ENCODE peak calls at places on chromosomes 6 and 20, in four cellular contexts. One of them, this sample, is unnamed.

GRCh38 chr20:3560578-3560977 is 89.8 kb downstream of the ATRN start:
- DNase-seq in heart right ventricle: no peak
- DNase-seq in AG04449: no peak
- DNase-seq in endothelial cell of umbilical vein: no peak
- DNase-seq in this sample: peak; percentile 5

GRCh38 chr6:131966443-131966842 is 15.3 kb upstream of the CCN2 start:
- DNase-seq in heart right ventricle: no peak
- DNase-seq in AG04449: no peak
- DNase-seq in endothelial cell of umbilical vein: no peak
- DNase-seq in this sample: peak; percentile 86

GRCh38 chr6:15474196-15474595 is 188.6 kb downstream of the DTNBP1 start:
- DNase-seq in heart right ventricle: no peak
- DNase-seq in endothelial cell of umbilical vein: no peak
- DNase-seq in AG04449: no peak
- DNase-seq in this sample: peak; percentile 39

GRCh38 chr20:42641886-42642285 is 547.8 kb downstream of the PTPRT start:
- DNase-seq in AG04449: no peak
- DNase-seq in heart right ventricle: no peak
- DNase-seq in endothelial cell of umbilical vein: no peak
- DNase-seq in this sample: no peak

GRCh38 chr20:19735446-19735845 is 22.6 kb upstream of the RIN2 start:
- DNase-seq in AG04449: no peak
- DNase-seq in heart right ventricle: peak; percentile 65
- DNase-seq in endothelial cell of umbilical vein: peak; percentile 94
- DNase-seq in this sample: peak; percentile 96

GRCh38 chr6:36131517-36132220 is 1.4 kb downstream of the MAPK13 start:
- DNase-seq in AG04449: no peak
- DNase-seq in heart right ventricle: no peak
- DNase-seq in endothelial cell of umbilical vein: peak; percentile 99
- DNase-seq in this sample: peak; percentile 67

GRCh38 chr6:21263531-21264287 is 329.8 kb upstream of the SOX4 start:
- DNase-seq in endothelial cell of umbilical vein: no peak
- DNase-seq in AG04449: no peak
- DNase-seq in heart right ventricle: no peak
- DNase-seq in this sample: peak; percentile 89

GRCh38 chr6:15479761-15480160 is 183.1 kb downstream of the DTNBP1 start:
- DNase-seq in heart right ventricle: no peak
- DNase-seq in endothelial cell of umbilical vein: peak; percentile 72
- DNase-seq in AG04449: no peak
- DNase-seq in this sample: peak; percentile 99

GRCh38 chr20:55530763-55531162 is 474.6 kb downstream of the CBLN4 start:
- DNase-seq in heart right ventricle: no peak
- DNase-seq in AG04449: no peak
- DNase-seq in endothelial cell of umbilical vein: no peak
- DNase-seq in this sample: no peak

GRCh38 chr6:34657037-34657306 is 39.6 kb downstream of the ILRUN start:
- DNase-seq in heart right ventricle: no peak
- DNase-seq in AG04449: peak; percentile 28
- DNase-seq in endothelial cell of umbilical vein: no peak
- DNase-seq in this sample: no peak

GRCh38 chr6:76633259-76633658 is 560.8 kb upstream of the IMPG1 start:
- DNase-seq in endothelial cell of umbilical vein: no peak
- DNase-seq in heart right ventricle: no peak
- DNase-seq in AG04449: no peak
- DNase-seq in this sample: peak; percentile 9

GRCh38 chr6:19137419-19138035 is 699.6 kb upstream of the ID4 start:
- DNase-seq in heart right ventricle: no peak
- DNase-seq in endothelial cell of umbilical vein: no peak
- DNase-seq in AG04449: no peak
- DNase-seq in this sample: no peak

GRCh38 chr6:137261393-137262154 is 42.4 kb upstream of the IFNGR1 start:
- DNase-seq in endothelial cell of umbilical vein: peak; percentile 58
- DNase-seq in heart right ventricle: no peak
- DNase-seq in AG04449: no peak
- DNase-seq in this sample: peak; percentile 79

GRCh38 chr20:54165014-54165413 is 8.8 kb downstream of the CYP24A1 start:
- DNase-seq in endothelial cell of umbilical vein: no peak
- DNase-seq in heart right ventricle: no peak
- DNase-seq in AG04449: no peak
- DNase-seq in this sample: no peak

GRCh38 chr6:149433901-149434300 is 33.8 kb downstream of the SUMO4 start:
- DNase-seq in heart right ventricle: no peak
- DNase-seq in AG04449: no peak
- DNase-seq in endothelial cell of umbilical vein: no peak
- DNase-seq in this sample: no peak

GRCh38 chr20:49747707-49748524 is 34.2 kb upstream of the B4GALT5 start:
- DNase-seq in AG04449: no peak
- DNase-seq in heart right ventricle: peak; percentile 89
- DNase-seq in endothelial cell of umbilical vein: peak; percentile 69
- DNase-seq in this sample: peak; percentile 53

GRCh38 chr6:34650823-34651222 is 45.7 kb downstream of the ILRUN start:
- DNase-seq in AG04449: no peak
- DNase-seq in endothelial cell of umbilical vein: no peak
- DNase-seq in heart right ventricle: no peak
- DNase-seq in this sample: no peak

GRCh38 chr6:166417285-166417691 is 34.5 kb upstream of the MPC1 start:
- DNase-seq in AG04449: no peak
- DNase-seq in heart right ventricle: no peak
- DNase-seq in endothelial cell of umbilical vein: no peak
- DNase-seq in this sample: no peak

GRCh38 chr6:2733324-2733723 is 17.4 kb downstream of the MYLK4 start:
- DNase-seq in heart right ventricle: peak; percentile 42
- DNase-seq in endothelial cell of umbilical vein: no peak
- DNase-seq in AG04449: no peak
- DNase-seq in this sample: no peak

GRCh38 chr6:84021625-84022024 is 11.9 kb upstream of the MRAP2 start:
- DNase-seq in heart right ventricle: no peak
- DNase-seq in endothelial cell of umbilical vein: no peak
- DNase-seq in AG04449: no peak
- DNase-seq in this sample: no peak

GRCh38 chr6:136371951-136372350 is 82.3 kb upstream of the BCLAF1 start:
- DNase-seq in AG04449: no peak
- DNase-seq in endothelial cell of umbilical vein: no peak
- DNase-seq in heart right ventricle: no peak
- DNase-seq in this sample: no peak

GRCh38 chr6:45681860-45682488 is 304.2 kb upstream of the SUPT3H start:
- DNase-seq in AG04449: no peak
- DNase-seq in endothelial cell of umbilical vein: no peak
- DNase-seq in heart right ventricle: no peak
- DNase-seq in this sample: peak; percentile 38

GRCh38 chr20:21505161-21505809 is 8.6 kb downstream of the NKX2-2 start:
- DNase-seq in heart right ventricle: peak; percentile 66
- DNase-seq in AG04449: no peak
- DNase-seq in endothelial cell of umbilical vein: peak; percentile 45
- DNase-seq in this sample: peak; percentile 48

GRCh38 chr6:162056745-162057144 is 670.8 kb downstream of the PRKN start:
- DNase-seq in AG04449: no peak
- DNase-seq in heart right ventricle: peak; percentile 18
- DNase-seq in endothelial cell of umbilical vein: no peak
- DNase-seq in this sample: no peak

GRCh38 chr20:63435552-63435951 is 36.9 kb downstream of the KCNQ2 start:
- DNase-seq in endothelial cell of umbilical vein: no peak
- DNase-seq in AG04449: no peak
- DNase-seq in heart right ventricle: no peak
- DNase-seq in this sample: no peak

GRCh38 chr6:139124887-139125672 is 9.8 kb upstream of the HECA start:
- DNase-seq in endothelial cell of umbilical vein: peak; percentile 26
- DNase-seq in AG04449: no peak
- DNase-seq in heart right ventricle: peak; percentile 42
- DNase-seq in this sample: peak; percentile 80

GRCh38 chr6:17656092-17656491 is 50.6 kb downstream of the NUP153 start:
- DNase-seq in endothelial cell of umbilical vein: no peak
- DNase-seq in heart right ventricle: no peak
- DNase-seq in AG04449: no peak
- DNase-seq in this sample: peak; percentile 66

GRCh38 chr6:99779631-99780555 is 173.3 kb downstream of the PRDM13 start:
- DNase-seq in AG04449: no peak
- DNase-seq in heart right ventricle: no peak
- DNase-seq in endothelial cell of umbilical vein: no peak
- DNase-seq in this sample: no peak

GRCh38 chr6:37725967-37726366 is 28.3 kb upstream of the MDGA1 start:
- DNase-seq in AG04449: no peak
- DNase-seq in heart right ventricle: no peak
- DNase-seq in endothelial cell of umbilical vein: no peak
- DNase-seq in this sample: no peak

GRCh38 chr6:90025418-90026089 is 131.3 kb downstream of the GJA10 start:
- DNase-seq in heart right ventricle: no peak
- DNase-seq in AG04449: peak; percentile 73
- DNase-seq in endothelial cell of umbilical vein: no peak
- DNase-seq in this sample: peak; percentile 87

GRCh38 chr20:17536944-17537444 is 5.8 kb upstream of the BFSP1 start:
- DNase-seq in AG04449: no peak
- DNase-seq in heart right ventricle: peak; percentile 26
- DNase-seq in endothelial cell of umbilical vein: peak; percentile 86
- DNase-seq in this sample: peak; percentile 83

GRCh38 chr20:32018269-32019155 is 8.3 kb downstream of the CCM2L start:
- DNase-seq in heart right ventricle: peak; percentile 64
- DNase-seq in AG04449: no peak
- DNase-seq in endothelial cell of umbilical vein: peak; percentile 66
- DNase-seq in this sample: peak; percentile 34

GRCh38 chr20:44485078-44485829 is 9.6 kb downstream of the TTPAL start:
- DNase-seq in heart right ventricle: no peak
- DNase-seq in AG04449: no peak
- DNase-seq in endothelial cell of umbilical vein: no peak
- DNase-seq in this sample: no peak

DNA sequence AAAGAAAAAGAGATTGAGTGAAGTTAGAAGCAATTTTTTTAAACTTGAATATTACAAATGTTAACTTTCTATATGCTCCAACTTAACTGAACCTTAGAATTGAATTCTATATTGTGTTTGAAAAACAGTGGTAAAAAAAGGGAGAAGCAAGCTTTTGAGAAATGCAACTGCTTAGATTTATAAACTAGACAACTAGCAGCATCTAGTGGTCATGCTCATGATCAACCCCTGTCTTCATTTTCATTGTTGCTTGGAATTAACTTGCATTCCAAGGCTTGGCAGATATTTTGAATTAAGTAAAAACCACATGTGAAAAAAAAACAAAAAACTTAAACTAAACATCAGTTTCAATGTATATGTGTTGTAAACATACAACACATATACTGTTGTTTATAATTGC is 113.1 kb downstream of the C6orf58 start:
- DNase-seq in heart right ventricle: no peak
- DNase-seq in endothelial cell of umbilical vein: peak; percentile 3
- DNase-seq in AG04449: no peak
- DNase-seq in this sample: peak; percentile 32
- TF ChIP-seq CTCF in heart right ventricle: no peak
- TF ChIP-seq CTCF in endothelial cell of umbilical vein: peak; percentile 10
- TF ChIP-seq CTCF in AG04449: peak; percentile 45
- TF ChIP-seq CTCF in this sample: peak; percentile 51

GRCh38 chr6:63882208-63882607 is 246.6 kb downstream of the PHF3 start:
- DNase-seq in AG04449: no peak
- DNase-seq in heart right ventricle: no peak
- DNase-seq in endothelial cell of umbilical vein: no peak
- DNase-seq in this sample: no peak
- TF ChIP-seq CTCF in AG04449: no peak
- TF ChIP-seq CTCF in heart right ventricle: no peak
- TF ChIP-seq CTCF in endothelial cell of umbilical vein: no peak
- TF ChIP-seq CTCF in this sample: no peak

DNA sequence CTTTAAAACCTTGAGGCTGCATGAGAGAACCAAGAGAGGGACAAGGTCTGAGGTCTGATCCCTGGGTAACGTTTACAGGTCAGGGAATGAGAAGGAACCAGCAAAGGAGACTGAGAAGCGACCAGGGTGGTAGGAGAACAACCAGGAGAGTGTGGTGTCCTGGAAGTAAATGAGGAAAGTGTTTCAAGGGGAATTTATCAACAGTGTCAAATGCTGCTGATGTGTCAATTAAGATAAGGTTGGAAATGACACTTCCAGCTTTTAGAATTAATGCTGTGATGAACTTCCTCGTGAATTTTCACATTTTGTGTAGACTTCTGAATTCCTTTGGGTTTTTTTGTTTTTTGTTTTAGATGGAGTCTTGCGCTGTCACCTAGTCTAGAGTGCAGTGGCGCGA is 83.7 kb downstream of the CNBD2 start:
- DNase-seq in endothelial cell of umbilical vein: no peak
- DNase-seq in heart right ventricle: no peak
- DNase-seq in AG04449: no peak
- DNase-seq in this sample: no peak
- TF ChIP-seq CTCF in endothelial cell of umbilical vein: no peak
- TF ChIP-seq CTCF in heart right ventricle: no peak
- TF ChIP-seq CTCF in AG04449: no peak
- TF ChIP-seq CTCF in this sample: no peak

DNA sequence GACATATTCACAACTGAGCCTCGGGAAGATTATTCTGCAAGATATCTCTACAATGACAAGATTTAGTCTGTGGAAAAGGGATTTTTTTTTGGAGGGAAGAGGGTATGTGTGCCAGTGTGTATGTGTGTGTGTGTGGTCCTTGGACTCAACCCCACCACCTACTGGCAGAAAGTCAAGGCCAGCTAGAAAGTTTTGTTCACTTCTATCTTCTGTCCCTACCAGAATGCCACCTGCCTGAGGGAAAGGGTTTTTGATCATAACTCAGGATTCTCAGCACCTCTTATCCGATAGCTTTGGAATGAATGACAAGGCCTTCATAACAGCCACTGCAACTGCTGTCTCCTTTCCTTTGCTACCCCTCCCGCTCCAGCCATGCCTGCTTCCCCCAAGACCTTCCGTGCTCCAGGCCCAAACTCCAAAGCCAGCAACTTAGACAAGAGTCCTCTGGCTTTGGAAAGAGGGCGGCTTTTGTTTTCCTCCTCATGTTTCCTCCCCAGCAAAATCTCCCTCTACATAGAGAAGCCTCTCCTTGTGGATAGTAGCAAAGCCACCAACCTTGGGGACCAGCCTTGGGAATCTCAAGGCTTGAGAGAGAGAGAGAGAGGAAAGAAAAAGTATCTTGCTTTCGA is 18.6 kb downstream of the BTN3A1 start:
- DNase-seq in heart right ventricle: peak; percentile 13
- DNase-seq in endothelial cell of umbilical vein: peak; percentile 54
- DNase-seq in AG04449: no peak
- DNase-seq in this sample: peak; percentile 43
- TF ChIP-seq CTCF in heart right ventricle: no peak
- TF ChIP-seq CTCF in endothelial cell of umbilical vein: peak; percentile 26
- TF ChIP-seq CTCF in AG04449: peak; percentile 39
- TF ChIP-seq CTCF in this sample: peak; percentile 29

DNA sequence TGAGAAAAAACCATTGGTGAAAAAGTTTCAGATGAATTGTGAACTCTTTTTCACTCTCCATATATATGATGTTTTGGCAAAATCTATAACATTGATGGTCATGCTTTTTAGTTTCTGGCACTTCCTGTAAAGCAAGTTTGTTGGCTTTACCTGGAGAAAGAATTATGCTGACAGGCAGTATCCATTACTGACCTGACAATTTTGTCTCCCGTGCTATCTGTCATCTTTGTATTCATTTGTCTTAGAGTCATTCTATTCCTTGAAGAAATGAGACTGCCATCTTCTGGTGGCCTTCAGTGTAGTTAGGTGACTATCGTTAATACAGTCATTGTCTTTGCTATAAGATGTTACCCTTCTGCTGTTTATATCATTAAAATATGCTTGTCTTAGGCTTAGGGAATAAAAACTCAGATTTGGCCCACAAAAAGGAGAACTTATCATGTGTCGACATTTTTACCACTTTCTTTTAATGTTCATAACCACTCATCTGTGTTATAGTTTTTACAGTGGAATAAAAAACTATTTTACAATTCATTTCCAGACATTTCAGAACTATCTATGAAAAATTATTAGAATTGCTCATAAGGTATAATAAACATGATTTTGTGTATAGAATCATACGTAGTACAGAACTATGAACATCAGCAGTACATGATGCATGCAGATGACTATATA is 707.0 kb downstream of the EPM2A start:
- DNase-seq in heart right ventricle: no peak
- DNase-seq in AG04449: no peak
- DNase-seq in endothelial cell of umbilical vein: peak; percentile 59
- DNase-seq in this sample: peak; percentile 60
- TF ChIP-seq CTCF in heart right ventricle: no peak
- TF ChIP-seq CTCF in AG04449: peak; percentile 42
- TF ChIP-seq CTCF in endothelial cell of umbilical vein: peak; percentile 25
- TF ChIP-seq CTCF in this sample: peak; percentile 23

This sample was measured in MCF 10A.